ENCODE peak calls at places on chromosomes 7 and 10, in eight cellular contexts. C is H9, H is RWPE2, B is suprapubic skin, T is colonic mucosa, Z is psoas muscle, L is heart left ventricle, G is astrocyte. Y is an unnamed sample.

GRCh38 chr7:76280408-76280807 is 22.1 kb upstream of the HSPB1 start:
- DNase-seq in L (no peak), H (no peak), T (no peak), C (peak; percentile 59), B (no peak), Z (no peak), G (no peak), Y (no peak)

GRCh38 chr10:52216852-52217251 is 97.2 kb upstream of the DKK1 start:
- DNase-seq in H (no peak), C (no peak), B (no peak), Z (no peak), T (peak; percentile 30), L (no peak), G (peak; percentile 41), Y (no peak)

GRCh38 chr10:123637326-123637880 is 28.8 kb upstream of the GPR26 start:
- DNase-seq in G (no peak), B (no peak), Z (no peak), T (no peak), H (no peak), C (no peak), L (no peak), Y (no peak)

GRCh38 chr10:29067161-29067560 is 221.7 kb upstream of the LYZL1 start:
- DNase-seq in B (no peak), H (no peak), L (no peak), T (no peak), C (no peak), G (peak; percentile 51), Z (no peak), Y (no peak)

GRCh38 chr10:48445932-48446331 is 139.5 kb downstream of the MAPK8 start:
- DNase-seq in T (no peak), L (no peak), Z (no peak), G (no peak), H (no peak), B (no peak), C (no peak), Y (no peak)

GRCh38 chr10:20313665-20314064 is 497.4 kb downstream of the PLXDC2 start:
- DNase-seq in Z (no peak), T (no peak), B (no peak), H (no peak), G (no peak), L (no peak), C (no peak), Y (no peak)

GRCh38 chr7:94395141-94396041 is 696 bp downstream of the COL1A2 start:
- DNase-seq in G (peak; percentile 70), L (peak; percentile 48), C (peak; percentile 61), Z (no peak), H (no peak), B (peak; percentile 59), T (peak; percentile 50), Y (no peak)

GRCh38 chr7:95636140-95636539 is 39.8 kb upstream of the PDK4 start:
- DNase-seq in G (peak; percentile 39), Z (no peak), H (no peak), L (no peak), B (no peak), T (no peak), C (no peak), Y (no peak)

GRCh38 chr7:135169141-135169935 is 1.2 kb downstream of the CYREN start:
- DNase-seq in L (no peak), C (peak; percentile 86), H (no peak), G (peak; percentile 54), Z (peak; percentile 48), T (peak; percentile 50), B (no peak), Y (no peak)

GRCh38 chr10:76302936-76303656 is 871.7 kb downstream of the LRMDA start:
- DNase-seq in Z (no peak), B (no peak), L (no peak), C (no peak), H (no peak), T (no peak), G (peak; percentile 81), Y (no peak)

GRCh38 chr7:99027841-99028240 is 116.1 kb downstream of the SMURF1 start:
- DNase-seq in L (no peak), G (no peak), Z (no peak), H (no peak), T (no peak), B (peak; percentile 58), C (no peak), Y (no peak)

GRCh38 chr7:94655884-94656657 is at the start of gene SGCE:
- DNase-seq in B (peak; percentile 73), G (peak; percentile 70), L (peak; percentile 78), H (peak; percentile 76), T (peak; percentile 69), Z (peak; percentile 69), C (peak; percentile 91), Y (no peak)

GRCh38 chr7:101594790-101595189 is 34.3 kb downstream of the MYL10 start:
- DNase-seq in T (no peak), G (no peak), C (peak; percentile 10), B (no peak), H (peak; percentile 22), L (no peak), Z (no peak), Y (no peak)

GRCh38 chr7:462173-463103 is 57.2 kb downstream of the PDGFA start:
- DNase-seq in B (peak; percentile 52), H (peak; percentile 42), Z (no peak), C (no peak), T (no peak), L (no peak), G (no peak), Y (no peak)

GRCh38 chr10:5603848-5604170 is 62.6 kb downstream of the ASB13 start:
- DNase-seq in C (no peak), L (no peak), G (no peak), T (no peak), H (no peak), Z (no peak), B (no peak), Y (no peak)

DNA sequence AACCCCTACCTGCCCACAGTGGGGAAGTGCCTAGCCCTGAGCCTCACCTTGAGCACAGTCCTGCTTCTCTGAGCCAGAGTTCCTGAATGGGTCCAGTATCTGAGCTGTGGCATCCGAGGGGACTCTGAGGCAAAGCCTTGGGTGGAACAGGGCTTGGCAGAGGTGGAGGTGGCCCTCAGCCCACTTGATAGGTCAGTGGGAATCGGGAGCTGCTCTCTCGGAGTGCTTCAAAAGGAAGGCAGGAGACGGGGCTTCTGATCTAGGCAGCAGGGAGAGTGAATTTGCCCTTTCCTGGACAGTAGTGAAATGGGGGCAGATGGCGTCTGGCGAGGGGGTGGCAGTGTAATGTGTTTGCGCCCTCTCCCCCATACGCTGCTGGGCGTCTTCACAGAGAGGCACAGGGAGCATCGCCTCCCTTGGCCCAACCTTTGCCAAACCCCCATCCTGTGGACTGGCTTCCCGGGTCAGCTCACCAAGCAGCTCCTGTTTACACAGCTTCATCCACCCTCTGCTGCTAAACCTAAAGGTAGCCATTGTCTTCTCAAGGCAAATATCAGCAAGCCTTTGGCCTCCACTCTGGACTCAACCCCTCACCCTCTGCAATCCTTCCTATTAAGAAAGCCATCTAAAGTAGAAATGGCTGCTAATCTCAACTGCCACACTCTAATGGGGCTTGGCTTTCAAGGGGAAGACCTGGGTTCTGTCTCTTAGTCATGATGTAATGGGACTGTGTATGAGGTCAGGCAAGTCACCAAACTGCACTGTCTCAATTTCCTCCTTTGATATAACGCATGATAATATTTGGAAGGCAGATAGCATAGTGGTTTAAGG is 21.1 kb upstream of the VDAC2 start:
- DNase-seq in T (no peak), B (no peak), G (no peak), L (no peak), H (no peak), C (no peak), Z (no peak), Y (no peak)
- H3K4me1 ChIP-seq in T (peaks cover 12% of the 10 kb centered on the region), B (peaks cover 30% of the 10 kb centered on the region), G (peaks cover 8% of the 10 kb centered on the region), L (no peaks in the 10 kb centered on the region), H (peaks cover 21% of the 10 kb centered on the region), C (peaks cover 2% of the 10 kb centered on the region), Z (no peaks in the 10 kb centered on the region), Y (peaks cover 19% of the 10 kb centered on the region)

DNA sequence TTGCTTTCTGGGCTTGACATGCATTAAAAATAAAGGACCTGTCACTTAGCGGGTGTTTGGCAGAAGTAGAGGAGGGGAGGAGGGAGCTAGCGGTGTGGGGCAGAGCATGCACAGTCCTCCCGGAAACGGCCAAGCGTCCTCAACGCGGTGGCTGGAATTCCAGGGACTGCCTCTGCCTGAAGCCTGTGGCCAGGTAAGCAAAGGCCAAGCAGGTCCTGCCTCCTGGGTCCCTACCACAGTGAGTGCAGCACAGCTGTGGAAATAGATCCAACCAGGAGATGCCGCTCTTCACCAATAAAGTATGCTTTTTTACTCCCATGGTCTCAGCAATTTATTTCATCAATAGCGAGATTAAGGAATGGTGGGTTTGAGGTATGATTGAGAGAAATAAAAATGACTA is 323.4 kb downstream of the WDR37 start:
- DNase-seq in Z (no peak), C (peak; percentile 81), L (no peak), T (peak; percentile 8), B (no peak), H (no peak), G (no peak), Y (no peak)
- TF ChIP-seq CTCF in Z (no peak), C (peak; percentile 77), L (no peak), T (no peak), B (no peak), H (no peak), G (no peak), Y (no peak)

DNA sequence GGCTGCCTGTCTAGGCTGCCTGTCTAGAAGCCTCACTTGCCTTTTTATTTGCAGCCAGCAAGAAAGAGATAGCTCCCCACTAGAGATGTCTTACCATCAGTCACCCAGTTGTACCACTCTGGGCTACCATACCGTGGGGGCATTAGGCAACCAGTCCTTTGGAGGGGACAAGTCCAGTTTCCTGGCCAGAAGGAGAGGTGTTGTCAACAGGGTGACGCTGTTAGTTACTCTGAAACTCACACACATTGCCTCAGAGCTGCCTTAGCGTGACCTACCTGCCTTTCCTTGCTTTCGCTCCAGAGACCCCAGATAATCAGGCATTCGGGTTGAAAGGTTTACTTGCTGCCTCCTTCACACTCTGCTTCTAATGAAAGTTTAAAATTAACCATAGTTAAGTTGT is 155.4 kb downstream of the CELF2 start:
- DNase-seq in C (no peak), T (no peak), B (no peak), G (no peak), L (no peak), H (no peak), Z (no peak), Y (no peak)
- H3K4me1 ChIP-seq in C (peaks cover 4% of the 10 kb centered on the region), T (no peaks in the 10 kb centered on the region), B (peaks cover 15% of the 10 kb centered on the region), G (peaks cover 4% of the 10 kb centered on the region), L (no peaks in the 10 kb centered on the region), H (no peaks in the 10 kb centered on the region), Z (peaks cover 3% of the 10 kb centered on the region), Y (peaks cover 5% of the 10 kb centered on the region)

GRCh38 chr10:14953452-14954000 is 370 bp downstream of the DCLRE1C start:
- DNase-seq in C (no peak), B (no peak), G (peak; percentile 61), L (peak; percentile 49), T (peak; percentile 48), Z (peak; percentile 57), H (peak; percentile 51), Y (peak; percentile 7)
- TF ChIP-seq CTCF in C (no peak), B (no peak), G (no peak), L (no peak), T (no peak), Z (peak; percentile 13), H (no peak), Y (peak; percentile 13)

GRCh38 chr10:97686301-97686961 is 610 bp downstream of the AVPI1 start:
- DNase-seq in T (peak; percentile 41), Z (no peak), G (no peak), C (no peak), H (no peak), B (no peak), L (no peak), Y (no peak)
- H3K4me1 ChIP-seq in T (peaks cover 21% of the 10 kb centered on the region), Z (peaks cover 37% of the 10 kb centered on the region), G (peaks cover 42% of the 10 kb centered on the region), C (peaks cover 4% of the 10 kb centered on the region), H (peaks cover 42% of the 10 kb centered on the region), B (peaks cover 86% of the 10 kb centered on the region), L (no peaks in the 10 kb centered on the region), Y (peaks cover 60% of the 10 kb centered on the region)

GRCh38 chr10:47237316-47238260 is 62.4 kb upstream of the GDF10 start:
- DNase-seq in G (no peak), B (no peak), T (no peak), L (no peak), C (peak; percentile 33), Z (no peak), H (no peak), Y (no peak)
- TF ChIP-seq CTCF in G (no peak), B (no peak), T (no peak), L (no peak), C (peak; percentile 58), Z (no peak), H (no peak), Y (no peak)